ENCODE peak calls at places on chromosomes 7 and 10, in four cellular contexts. One of them, this sample, is unnamed.

GRCh38 chr10:3424102-3424803 is 251.7 kb upstream of the PITRM1 start:
- DNase-seq in K562: peak
- DNase-seq in HepG2: no peak
- DNase-seq in GM12878: no peak
- DNase-seq in this sample: no peak

GRCh38 chr10:99694171-99694570 is 34.9 kb downstream of the ENTPD7 start:
- DNase-seq in HepG2: no peak
- DNase-seq in GM12878: no peak
- DNase-seq in K562: no peak
- DNase-seq in this sample: no peak

GRCh38 chr7:95871078-95871848 is 98.9 kb downstream of the DYNC1I1 start:
- DNase-seq in K562: peak
- DNase-seq in GM12878: no peak
- DNase-seq in HepG2: peak
- DNase-seq in this sample: peak

GRCh38 chr7:32461484-32461883 is 28.7 kb downstream of the LSM5 start:
- DNase-seq in K562: no peak
- DNase-seq in GM12878: no peak
- DNase-seq in HepG2: no peak
- DNase-seq in this sample: no peak

GRCh38 chr10:114143160-114143559 is 30.8 kb downstream of the CCDC186 start:
- DNase-seq in HepG2: no peak
- DNase-seq in K562: no peak
- DNase-seq in GM12878: no peak
- DNase-seq in this sample: no peak

GRCh38 chr7:8176370-8177081 is 85.4 kb downstream of the ICA1 start:
- DNase-seq in GM12878: peak
- DNase-seq in HepG2: no peak
- DNase-seq in K562: no peak
- DNase-seq in this sample: no peak

GRCh38 chr10:19532411-19532810 is 283.8 kb upstream of the PLXDC2 start:
- DNase-seq in GM12878: no peak
- DNase-seq in HepG2: no peak
- DNase-seq in K562: no peak
- DNase-seq in this sample: no peak

GRCh38 chr10:96017227-96017687 is 26.1 kb upstream of the CCNJ start:
- DNase-seq in HepG2: peak
- DNase-seq in GM12878: peak
- DNase-seq in K562: peak
- DNase-seq in this sample: peak

GRCh38 chr10:79019441-79019840 is 49.3 kb upstream of the ZMIZ1 start:
- DNase-seq in HepG2: no peak
- DNase-seq in GM12878: no peak
- DNase-seq in K562: no peak
- DNase-seq in this sample: no peak

GRCh38 chr10:90321132-90321816 is 536.6 kb downstream of the HTR7 start:
- DNase-seq in K562: no peak
- DNase-seq in HepG2: no peak
- DNase-seq in GM12878: no peak
- DNase-seq in this sample: no peak

DNA sequence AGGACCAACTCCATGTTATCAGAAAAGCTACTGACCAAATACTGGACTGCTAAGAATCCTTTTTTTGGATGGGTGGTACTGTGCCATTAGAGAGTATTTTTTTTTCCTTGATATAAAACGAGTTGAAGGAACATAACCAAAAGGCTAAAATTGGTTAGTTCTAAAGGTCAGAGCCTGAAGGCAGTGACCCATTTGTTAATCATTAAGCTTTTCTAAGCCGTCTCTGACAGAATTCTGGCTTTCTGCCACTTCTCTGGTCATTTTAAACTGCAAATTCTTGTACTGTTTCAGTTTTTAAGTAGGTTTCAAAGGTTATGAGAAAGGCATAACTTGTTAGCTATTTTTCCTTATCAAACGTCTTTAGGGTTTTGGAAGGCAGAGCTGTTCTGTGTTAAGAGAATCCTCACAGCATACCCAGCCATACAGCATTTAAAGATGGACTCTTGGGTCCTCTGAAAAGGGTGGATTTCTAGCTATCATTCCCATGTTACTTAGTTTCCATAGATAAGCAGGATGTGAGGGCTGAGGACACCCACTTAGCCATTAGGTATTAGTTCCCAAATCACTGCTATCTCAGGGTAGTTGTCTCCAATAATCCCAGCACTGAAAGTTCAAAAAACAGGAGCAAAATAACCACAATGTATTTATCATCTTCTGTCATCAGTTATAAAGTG is 196.8 kb downstream of the RNLS start:
- DNase-seq in HepG2: peak
- DNase-seq in GM12878: peak
- DNase-seq in K562: no peak
- DNase-seq in this sample: peak
- TF ChIP-seq CHD4 in HepG2: no peak
- TF ChIP-seq CHD4 in GM12878: no peak
- TF ChIP-seq CHD4 in K562: no peak
- TF ChIP-seq CHD4 in this sample: no peak

GRCh38 chr7:156725982-156726381 is 85.4 kb downstream of the RNF32 start:
- DNase-seq in GM12878: no peak
- DNase-seq in K562: no peak
- DNase-seq in HepG2: no peak
- DNase-seq in this sample: no peak

GRCh38 chr7:156725074-156725473 is 84.5 kb downstream of the RNF32 start:
- DNase-seq in HepG2: no peak
- DNase-seq in K562: no peak
- DNase-seq in GM12878: no peak
- DNase-seq in this sample: no peak

GRCh38 chr7:156722427-156722826 is 81.9 kb downstream of the RNF32 start:
- DNase-seq in K562: no peak
- DNase-seq in HepG2: no peak
- DNase-seq in GM12878: no peak
- DNase-seq in this sample: no peak
- TF ChIP-seq CHD2 in K562: no peak
- TF ChIP-seq CHD2 in HepG2: no peak
- TF ChIP-seq CHD2 in GM12878: no peak
- TF ChIP-seq CHD2 in this sample: no peak

GRCh38 chr10:47318706-47319105 is 3.5 kb upstream of the GDF2 start:
- DNase-seq in GM12878: no peak
- DNase-seq in HepG2: peak
- DNase-seq in K562: peak
- DNase-seq in this sample: peak

GRCh38 chr10:47322300-47323061 is at the start of gene GDF2:
- DNase-seq in K562: peak
- DNase-seq in HepG2: no peak
- DNase-seq in GM12878: no peak
- DNase-seq in this sample: no peak

GRCh38 chr10:47317251-47317650 is 5.0 kb upstream of the GDF2 start:
- DNase-seq in HepG2: no peak
- DNase-seq in GM12878: no peak
- DNase-seq in K562: no peak
- DNase-seq in this sample: no peak

GRCh38 chr10:47321521-47322195 is 596 bp upstream of the GDF2 start:
- DNase-seq in K562: no peak
- DNase-seq in GM12878: no peak
- DNase-seq in HepG2: no peak
- DNase-seq in this sample: no peak

DNA sequence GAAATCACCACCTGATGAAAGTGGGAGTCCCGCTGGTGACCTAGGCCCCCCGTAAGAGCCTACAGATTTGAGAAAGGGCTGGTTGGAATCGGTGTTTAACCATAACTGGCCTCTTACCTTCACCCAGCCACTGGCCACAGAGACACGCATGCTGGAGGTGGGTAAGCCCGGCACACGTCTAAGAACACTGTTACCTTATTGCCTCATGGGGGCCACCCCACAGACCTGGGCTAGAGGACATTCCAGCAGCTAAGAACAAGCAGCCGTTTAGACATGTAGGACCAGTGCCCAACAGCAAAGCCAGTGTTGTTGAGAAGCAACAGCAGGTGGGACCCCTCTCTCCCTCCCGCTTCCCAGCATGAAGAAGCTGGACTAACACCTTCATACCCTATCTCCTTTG is 2.5 kb upstream of the GDF2 start:
- DNase-seq in HepG2: no peak
- DNase-seq in GM12878: no peak
- DNase-seq in K562: no peak
- DNase-seq in this sample: no peak
- TF ChIP-seq CHD4 in HepG2: no peak
- TF ChIP-seq CHD4 in GM12878: no peak
- TF ChIP-seq CHD4 in K562: no peak
- TF ChIP-seq CHD4 in this sample: no peak

GRCh38 chr7:134685250-134685649 is 38.6 kb downstream of the BPGM start:
- DNase-seq in GM12878: no peak
- DNase-seq in K562: no peak
- DNase-seq in HepG2: no peak
- DNase-seq in this sample: no peak
- TF ChIP-seq CHD2 in GM12878: no peak
- TF ChIP-seq CHD2 in K562: no peak
- TF ChIP-seq CHD2 in HepG2: no peak
- TF ChIP-seq CHD2 in this sample: no peak

GRCh38 chr7:112205348-112206237 is 606 bp downstream of the DOCK4 start:
- DNase-seq in GM12878: no peak
- DNase-seq in K562: peak
- DNase-seq in HepG2: peak
- DNase-seq in this sample: peak

GRCh38 chr7:112206238-112207105 is at the start of the genes DOCK4 and ZNF277:
- DNase-seq in K562: peak
- DNase-seq in GM12878: peak
- DNase-seq in HepG2: peak
- DNase-seq in this sample: peak

GRCh38 chr7:112202819-112203218 is 3.4 kb downstream of the DOCK4 start:
- DNase-seq in HepG2: peak
- DNase-seq in GM12878: no peak
- DNase-seq in K562: peak
- DNase-seq in this sample: no peak

GRCh38 chr7:112204776-112205347 is 1.3 kb downstream of the DOCK4 start:
- DNase-seq in GM12878: no peak
- DNase-seq in K562: peak
- DNase-seq in HepG2: no peak
- DNase-seq in this sample: no peak

DNA sequence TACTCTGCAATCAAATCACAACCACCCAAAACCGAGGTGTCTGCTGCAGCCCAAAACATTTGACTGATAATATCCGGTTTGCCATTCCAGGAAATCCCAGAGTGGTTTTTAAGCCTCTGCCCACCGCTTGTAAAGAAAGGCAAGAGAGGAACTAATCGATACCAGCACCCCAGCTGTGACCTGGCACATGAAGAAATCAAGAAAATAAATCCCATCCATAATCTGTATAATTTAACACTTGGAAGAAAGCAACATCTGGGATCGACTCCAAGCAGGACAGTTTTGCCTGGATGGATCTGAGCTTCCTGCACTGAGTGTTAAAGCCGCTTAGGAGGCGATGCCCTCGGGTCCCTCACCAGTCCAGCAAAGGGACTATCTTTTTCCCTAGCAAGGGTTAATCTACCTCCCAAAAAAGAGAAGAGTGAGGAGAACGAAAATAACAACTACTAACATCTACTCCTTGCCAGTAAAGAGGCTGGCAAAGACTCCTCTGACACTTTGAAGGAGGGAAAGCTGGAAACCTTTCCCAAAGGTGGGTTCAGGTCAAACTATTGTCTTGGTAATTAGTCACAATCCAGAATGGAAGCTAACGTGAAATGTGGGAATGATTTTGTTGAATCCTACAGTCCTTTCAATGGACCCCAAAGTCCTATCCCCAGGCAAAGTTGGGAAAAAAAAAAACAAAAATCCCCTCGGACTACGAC is 2.0 kb downstream of the DOCK4 start:
- DNase-seq in K562: no peak
- DNase-seq in HepG2: no peak
- DNase-seq in GM12878: no peak
- DNase-seq in this sample: no peak
- TF ChIP-seq CHD4 in K562: no peak
- TF ChIP-seq CHD4 in HepG2: no peak
- TF ChIP-seq CHD4 in GM12878: no peak
- TF ChIP-seq CHD4 in this sample: no peak

GRCh38 chr7:41010967-41011366 is 691.9 kb downstream of the INHBA start:
- DNase-seq in GM12878: no peak
- DNase-seq in HepG2: no peak
- DNase-seq in K562: no peak
- DNase-seq in this sample: no peak
- TF ChIP-seq CHD2 in GM12878: no peak
- TF ChIP-seq CHD2 in HepG2: no peak
- TF ChIP-seq CHD2 in K562: no peak
- TF ChIP-seq CHD2 in this sample: no peak

DNA sequence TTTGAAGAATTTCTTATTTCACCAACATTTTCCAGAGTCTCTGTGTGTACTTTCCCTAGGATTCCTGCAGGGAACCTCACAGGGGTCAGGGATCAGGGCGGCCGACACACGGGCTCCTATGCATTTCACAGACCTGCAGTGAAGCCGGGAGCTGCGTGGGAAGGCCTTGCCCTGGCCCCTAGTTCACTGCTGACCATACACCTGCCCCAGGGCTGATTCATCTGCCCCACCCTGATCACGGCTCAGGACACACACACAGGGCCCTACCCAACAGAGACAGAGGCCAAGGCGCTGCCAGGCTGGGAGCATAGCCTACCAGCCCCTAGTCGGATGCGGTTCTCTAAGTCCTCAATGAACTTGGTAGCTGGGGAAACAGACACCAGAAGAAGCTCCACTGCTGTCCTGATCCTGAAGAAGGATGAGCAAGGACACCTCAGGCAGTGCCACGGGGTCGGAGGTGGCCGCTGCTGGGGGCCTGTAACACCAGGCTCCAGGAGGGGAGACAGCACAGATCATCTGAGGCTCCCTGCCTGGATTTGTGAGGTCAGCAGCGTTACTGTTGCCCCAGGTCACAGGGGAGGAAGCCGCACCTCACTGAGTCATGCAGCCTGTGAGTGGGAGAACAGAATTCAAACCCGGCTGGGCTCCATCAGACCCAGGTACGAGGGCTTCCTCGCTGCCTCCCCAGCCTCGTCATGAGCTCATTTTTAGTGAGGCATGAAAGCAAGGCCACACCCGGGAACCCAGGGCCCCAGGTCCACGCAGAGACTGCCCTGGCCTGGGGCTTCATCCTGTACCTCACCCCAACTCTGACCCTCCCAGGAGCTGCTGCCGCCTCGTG is 278.8 kb upstream of the PPP2R2D start:
- DNase-seq in HepG2: no peak
- DNase-seq in GM12878: no peak
- DNase-seq in K562: no peak
- DNase-seq in this sample: peak
- TF ChIP-seq CHD4 in HepG2: no peak
- TF ChIP-seq CHD4 in GM12878: no peak
- TF ChIP-seq CHD4 in K562: no peak
- TF ChIP-seq CHD4 in this sample: no peak